ENCODE peak calls at places on chromosomes 16 and 17, in four cellular contexts. L, F, G and A are unnamed samples.

GRCh38 chr16:48131201-48131600 is 24.6 kb downstream of the ABCC12 start:
- DNase-seq in L (no peak), F (no peak), G (no peak), A (no peak)

GRCh38 chr16:86512301-86512859 is 2.1 kb downstream of the FOXF1 start:
- DNase-seq in L (no peak), F (no peak), G (no peak), A (peak)

GRCh38 chr16:89909777-89910716 is 8.6 kb upstream of the MC1R start:
- DNase-seq in L (peak), F (peak), G (peak), A (peak)

GRCh38 chr17:67128700-67129099 is 84.3 kb downstream of the CACNG1 start:
- DNase-seq in L (no peak), F (no peak), G (no peak), A (no peak)

GRCh38 chr17:9109933-9110332 is 88.6 kb downstream of the NTN1 start:
- DNase-seq in L (no peak), F (no peak), G (no peak), A (peak)

GRCh38 chr17:63772801-63773271 is 561 bp downstream of the CCDC47 start:
- DNase-seq in L (no peak), F (peak), G (no peak), A (no peak)

GRCh38 chr16:28087140-28087660 is 23.7 kb upstream of the GSG1L start:
- DNase-seq in L (no peak), F (no peak), G (no peak), A (no peak)

GRCh38 chr17:17722081-17722905 is 41.0 kb downstream of the RAI1 start:
- DNase-seq in L (no peak), F (no peak), G (no peak), A (peak)

GRCh38 chr17:75110307-75110937 is 653 bp downstream of the ARMC7 start:
- DNase-seq in L (no peak), F (peak), G (no peak), A (peak)

GRCh38 chr17:19753661-19754463 is 5.8 kb upstream of the ALDH3A1 start:
- DNase-seq in L (peak), F (peak), G (peak), A (no peak)

GRCh38 chr17:67648032-67648761 is 69.5 kb upstream of the NOL11 start:
- DNase-seq in L (no peak), F (no peak), G (peak), A (no peak)

GRCh38 chr17:6244796-6245195 is 174.6 kb downstream of the WSCD1 start:
- DNase-seq in L (no peak), F (no peak), G (no peak), A (peak)

DNA sequence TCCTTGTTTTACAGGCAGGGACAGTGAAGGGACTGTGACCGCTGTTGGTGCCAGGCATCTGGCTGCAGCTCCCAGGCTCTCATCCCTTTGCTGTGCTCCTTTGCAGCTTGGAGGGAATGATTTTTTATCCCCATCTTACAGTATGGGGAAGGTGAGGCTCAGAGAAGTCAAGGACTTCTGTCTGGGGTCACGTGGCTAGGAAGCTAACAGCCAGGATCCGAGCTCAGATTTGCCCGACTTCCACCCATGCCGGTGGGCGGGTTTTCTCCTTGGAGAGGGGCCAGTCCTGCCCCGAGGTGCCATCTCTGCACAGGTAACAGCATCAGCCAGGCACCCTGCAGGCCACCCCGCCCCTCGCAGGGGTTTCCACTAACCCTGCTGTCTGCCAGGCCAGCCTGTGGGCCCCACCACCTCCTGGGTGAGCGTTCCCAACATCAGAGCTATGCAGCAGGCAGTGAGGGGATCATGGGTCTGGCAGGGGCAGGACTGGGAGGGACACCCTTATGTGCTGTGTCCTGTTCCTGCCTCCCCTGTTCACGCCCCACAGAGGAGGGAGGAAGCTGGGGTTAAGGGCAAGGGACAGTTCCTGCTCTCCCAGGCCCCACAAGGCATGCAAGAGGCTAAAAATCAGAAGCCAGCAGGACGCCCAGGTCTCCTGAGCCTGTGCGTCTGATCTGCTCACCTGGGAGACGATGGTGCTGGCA is 25.4 kb downstream of the JPH3 start:
- DNase-seq in L (no peak), F (no peak), G (no peak), A (no peak)
- H3K27ac ChIP-seq in L (no peak), F (no peak), G (no peak), A (no peak)

DNA sequence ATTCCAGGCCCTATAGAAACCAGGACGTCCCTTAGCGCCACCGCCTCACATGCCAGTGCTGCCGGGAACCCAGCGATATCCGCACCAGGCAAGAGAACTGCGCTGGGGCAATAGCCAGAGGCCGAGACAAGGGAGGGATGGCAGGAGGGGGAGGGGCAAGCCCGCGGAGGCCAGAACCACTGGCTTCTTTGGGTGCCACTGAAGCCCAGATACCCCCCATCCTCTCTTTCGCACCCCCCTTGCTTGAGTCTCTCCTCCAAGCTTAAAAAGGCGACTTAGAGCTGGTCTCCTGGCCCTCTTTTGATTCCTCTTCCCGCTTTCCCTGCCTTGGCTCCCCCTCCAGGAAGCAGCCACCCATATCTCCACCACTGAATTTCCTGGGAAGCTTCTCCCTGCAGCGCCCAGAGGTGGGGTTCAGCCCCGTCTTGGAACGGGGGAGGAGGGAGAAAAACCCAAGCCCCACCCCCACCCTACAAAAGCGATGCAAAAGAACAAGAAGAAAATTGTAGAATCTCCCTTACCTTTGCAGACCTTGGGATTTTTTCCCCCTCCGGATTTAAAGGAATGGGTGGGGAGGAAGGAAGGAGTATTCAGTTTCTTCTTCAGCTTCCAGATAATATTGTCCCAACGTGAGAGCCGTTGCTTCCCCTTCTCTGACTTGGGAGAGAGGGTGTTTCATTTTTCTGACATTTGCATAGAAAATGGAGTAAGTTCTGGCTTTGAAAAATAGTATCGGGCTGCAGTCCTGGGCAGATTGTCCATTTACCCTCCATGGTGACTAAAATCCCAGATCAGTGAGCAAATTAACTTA is 622 bp downstream of the HOXB6 start:
- DNase-seq in L (peak), F (peak), G (no peak), A (peak)
- TF ChIP-seq CTCF in L (no peak), F (no peak), G (no peak), A (no peak)

GRCh38 chr17:40062347-40063033 is at the start of gene THRA:
- DNase-seq in L (peak), F (peak), G (peak), A (peak)

GRCh38 chr17:40060887-40061480 is 1.8 kb upstream of the THRA start:
- DNase-seq in L (no peak), F (no peak), G (no peak), A (peak)

GRCh38 chr17:40059729-40060475 is 2.9 kb upstream of the THRA start:
- DNase-seq in L (no peak), F (no peak), G (no peak), A (peak)

GRCh38 chr17:40063034-40063765 is 435 bp downstream of the THRA start:
- DNase-seq in L (no peak), F (peak), G (peak), A (peak)

DNA sequence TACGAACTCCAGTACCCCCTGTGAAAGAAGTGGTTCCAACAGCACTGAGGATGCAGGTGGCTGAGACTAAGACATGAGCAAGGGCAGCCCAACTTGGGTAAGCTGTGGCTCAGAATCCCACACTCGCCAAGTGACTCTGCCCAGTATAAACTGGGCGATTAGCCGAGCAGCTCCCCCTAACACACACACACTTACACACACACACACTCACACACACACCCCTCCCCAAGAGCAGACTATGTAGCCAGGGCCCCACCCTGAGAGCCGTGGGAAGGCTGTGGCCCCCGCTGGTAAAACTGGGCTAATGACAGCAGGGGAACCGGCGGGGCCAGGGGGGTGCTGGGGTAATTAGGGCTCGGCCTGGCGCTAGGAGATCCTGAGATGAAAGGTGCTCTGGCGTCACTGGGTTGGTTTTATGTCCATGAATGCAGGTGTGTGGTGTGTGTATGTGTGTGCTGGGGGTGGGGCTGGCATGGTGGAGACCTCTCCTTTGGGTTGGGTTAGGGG is 1.2 kb upstream of the THRA start:
- DNase-seq in L (no peak), F (no peak), G (no peak), A (no peak)
- H3K27ac ChIP-seq in L (no peak), F (no peak), G (no peak), A (no peak)

DNA sequence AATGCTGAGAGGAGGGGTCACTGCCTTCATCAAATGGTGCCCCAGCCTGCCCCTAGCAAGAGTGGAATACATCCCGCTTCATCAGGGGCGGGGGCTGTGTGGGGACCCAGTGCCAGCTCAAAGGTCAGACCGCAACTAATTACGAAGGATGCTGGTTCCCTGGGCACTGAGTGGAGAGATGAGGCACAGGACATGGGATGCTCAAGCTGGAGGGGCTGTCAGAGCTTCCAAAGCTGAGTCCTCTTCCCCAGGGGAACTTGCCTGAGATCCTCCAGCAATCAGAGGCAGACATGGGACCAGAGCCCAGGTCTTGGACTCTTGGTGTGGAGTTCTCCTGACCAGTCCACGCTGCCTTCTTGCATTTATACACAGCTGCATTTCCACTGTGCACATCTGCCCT is 18.9 kb downstream of the UNC45B start:
- DNase-seq in L (no peak), F (no peak), G (no peak), A (no peak)
- TF ChIP-seq CTCF in L (no peak), F (no peak), G (no peak), A (no peak)

GRCh38 chr17:43457362-43457692 is 26.4 kb upstream of the DHX8 start:
- DNase-seq in L (no peak), F (no peak), G (no peak), A (no peak)
- H3K27ac ChIP-seq in L (peak), F (no peak), G (no peak), A (no peak)

DNA sequence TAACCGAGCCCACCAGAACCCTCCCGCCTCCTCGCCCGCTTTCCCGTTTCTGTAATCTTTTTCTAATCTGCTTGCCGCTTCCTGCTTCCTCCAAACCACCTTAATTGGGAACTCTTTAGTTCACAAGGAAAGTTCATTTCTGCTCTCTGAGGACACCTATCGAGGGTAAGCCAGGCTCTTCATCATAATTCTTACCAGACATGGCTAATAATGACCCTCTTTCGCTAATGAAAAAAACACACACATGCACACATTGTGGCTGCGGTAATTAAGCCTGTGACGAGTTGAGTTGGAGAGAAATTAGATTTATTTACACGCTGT is 100.7 kb downstream of the ZNF423 start:
- DNase-seq in L (peak), F (peak), G (no peak), A (no peak)
- TF ChIP-seq CTCF in L (peak), F (peak), G (no peak), A (peak)

GRCh38 chr17:45155483-45155882 is 6.2 kb upstream of the HEXIM2 start:
- DNase-seq in L (no peak), F (no peak), G (no peak), A (no peak)
- H3K27ac ChIP-seq in L (peak), F (no peak), G (no peak), A (no peak)